ENCODE peak calls at places on chromosomes 4 and X, in ten cellular contexts. M is endothelial cell of umbilical vein, C is left kidney, U is HT1080, H is iPS DF 6.9, P is neural progenitor cell, Y is non-pigmented ciliary epithelial cell, Z is skeletal muscle cell, V is endothelial cell, F is HEK293T. N is an unnamed sample.

GRCh38 chr4:54215379-54216072 is 13.6 kb upstream of the PDGFRA start:
- DNase-seq in M (no peak), C (no peak), U (no peak), H (no peak), P (no peak), Y (no peak), Z (no peak), V (no peak), F (no peak), N (peak)

GRCh38 chrX:27767387-27767786 is 40.4 kb upstream of the MAGEB10 start:
- DNase-seq in M (peak), C (no peak), U (peak), H (no peak), P (no peak), Y (no peak), Z (no peak), V (no peak), F (no peak), N (no peak)

GRCh38 chrX:10569946-10570345 is 50.4 kb downstream of the MID1 start:
- DNase-seq in M (peak), C (no peak), U (peak), H (no peak), P (no peak), Y (peak), Z (no peak), V (no peak), F (no peak), N (no peak)

GRCh38 chrX:140274761-140275525 is 229.9 kb downstream of the SOX3 start:
- DNase-seq in M (no peak), C (no peak), U (peak), H (peak), P (peak), Y (peak), Z (peak), V (no peak), F (no peak), N (no peak)

GRCh38 chr4:117137143-117137542 is 51.8 kb upstream of the TRAM1L1 start:
- DNase-seq in M (peak), C (no peak), U (peak), H (no peak), P (no peak), Y (peak), Z (peak), V (no peak), F (no peak), N (no peak)

GRCh38 chrX:22748093-22748999 is 251.4 kb upstream of the DDX53 start:
- DNase-seq in M (peak), C (peak), U (peak), H (no peak), P (peak), Y (no peak), Z (no peak), V (peak), F (peak), N (peak)

GRCh38 chr4:56976283-56976877 is 1.0 kb downstream of the NOA1 start:
- DNase-seq in M (peak), C (peak), U (no peak), H (no peak), P (no peak), Y (no peak), Z (no peak), V (no peak), F (peak), N (peak)

GRCh38 chrX:44036336-44036735 is 63.1 kb upstream of the NDP start:
- DNase-seq in M (peak), C (peak), U (peak), H (no peak), P (no peak), Y (peak), Z (peak), V (no peak), F (no peak), N (no peak)

GRCh38 chr4:85824166-85824945 is 349.4 kb downstream of the ARHGAP24 start:
- DNase-seq in M (peak), C (no peak), U (no peak), H (no peak), P (no peak), Y (no peak), Z (no peak), V (no peak), F (no peak), N (no peak)

GRCh38 chr4:185203380-185204237 is at the start of gene CFAP97:
- DNase-seq in M (peak), C (peak), U (peak), H (no peak), P (peak), Y (peak), Z (peak), V (peak), F (peak), N (peak)

GRCh38 chr4:153447175-153447887 is 18.8 kb upstream of the TMEM131L start:
- DNase-seq in M (no peak), C (peak), U (no peak), H (no peak), P (no peak), Y (no peak), Z (peak), V (no peak), F (peak), N (no peak)

GRCh38 chrX:56792270-56793111 is 63.4 kb downstream of the NBDY start:
- DNase-seq in M (no peak), C (no peak), U (no peak), H (no peak), P (no peak), Y (no peak), Z (no peak), V (no peak), F (no peak), N (no peak)

GRCh38 chr4:2252530-2252924 is 9.4 kb downstream of the MXD4 start:
- DNase-seq in M (no peak), C (no peak), U (no peak), H (no peak), P (no peak), Y (no peak), Z (no peak), V (peak), F (no peak), N (no peak)

GRCh38 chr4:3074078-3074845 is at the start of the genes HTT and HTT-AS:
- DNase-seq in M (peak), C (peak), U (peak), H (peak), P (peak), Y (peak), Z (peak), V (peak), F (peak), N (peak)

GRCh38 chr4:23819041-23819511 is 70.8 kb downstream of the PPARGC1A start:
- DNase-seq in M (no peak), C (peak), U (peak), H (no peak), P (no peak), Y (peak), Z (no peak), V (no peak), F (no peak), N (no peak)

GRCh38 chrX:22922961-22923360 is 76.8 kb upstream of the DDX53 start:
- DNase-seq in M (no peak), C (no peak), U (peak), H (no peak), P (no peak), Y (peak), Z (peak), V (no peak), F (no peak), N (no peak)

GRCh38 chr4:48781968-48782367 is 1.9 kb upstream of the FRYL start:
- DNase-seq in M (no peak), C (no peak), U (no peak), H (no peak), P (no peak), Y (no peak), Z (no peak), V (no peak), F (no peak), N (no peak)

GRCh38 chrX:14598330-14598729 is 69.0 kb downstream of the GLRA2 start:
- DNase-seq in M (no peak), C (no peak), U (no peak), H (peak), P (no peak), Y (no peak), Z (no peak), V (no peak), F (no peak), N (no peak)

GRCh38 chr4:105473340-105474109 is at the start of gene PPA2:
- DNase-seq in M (peak), C (peak), U (peak), H (peak), P (peak), Y (peak), Z (peak), V (peak), F (peak), N (peak)

GRCh38 chrX:18899796-18900380 is 84.0 kb downstream of the PHKA2 start:
- DNase-seq in M (peak), C (peak), U (no peak), H (no peak), P (peak), Y (no peak), Z (no peak), V (peak), F (peak), N (no peak)

GRCh38 chrX:130086414-130087207 is 23.7 kb downstream of the ELF4 start:
- DNase-seq in M (no peak), C (no peak), U (no peak), H (no peak), P (no peak), Y (no peak), Z (no peak), V (no peak), F (no peak), N (no peak)

GRCh38 chr4:48254381-48255072 is 15.1 kb downstream of the TEC start:
- DNase-seq in M (no peak), C (no peak), U (peak), H (no peak), P (no peak), Y (peak), Z (peak), V (no peak), F (no peak), N (no peak)

GRCh38 chr4:112896326-112896892 is 153.0 kb upstream of the ANK2 start:
- DNase-seq in M (no peak), C (peak), U (no peak), H (no peak), P (peak), Y (no peak), Z (no peak), V (no peak), F (no peak), N (no peak)

GRCh38 chr4:186829097-186829496 is 105.4 kb upstream of the FAT1 start:
- DNase-seq in M (no peak), C (no peak), U (no peak), H (no peak), P (no peak), Y (no peak), Z (no peak), V (no peak), F (no peak), N (no peak)

GRCh38 chr4:17781072-17781830 is at the start of gene FAM184B:
- DNase-seq in M (peak), C (peak), U (no peak), H (no peak), P (peak), Y (no peak), Z (no peak), V (peak), F (no peak), N (no peak)

GRCh38 chr4:187961171-187961570 is 34.4 kb upstream of the ZFP42 start:
- DNase-seq in M (no peak), C (no peak), U (no peak), H (no peak), P (no peak), Y (no peak), Z (no peak), V (no peak), F (no peak), N (no peak)

GRCh38 chr4:1502501-1502886 is 96.3 kb upstream of the NKX1-1 start:
- DNase-seq in M (no peak), C (no peak), U (no peak), H (no peak), P (no peak), Y (no peak), Z (no peak), V (no peak), F (no peak), N (no peak)

GRCh38 chrX:100098660-100099375 is 311.3 kb downstream of the PCDH19 start:
- DNase-seq in M (peak), C (no peak), U (peak), H (no peak), P (no peak), Y (peak), Z (peak), V (peak), F (no peak), N (no peak)

GRCh38 chr4:111847256-111848108 is 297.8 kb upstream of the FAM241A start:
- DNase-seq in M (no peak), C (peak), U (no peak), H (no peak), P (peak), Y (no peak), Z (no peak), V (no peak), F (peak), N (peak)

GRCh38 chrX:102712967-102713677 is 874 bp downstream of the GPRASP2 start:
- DNase-seq in M (peak), C (peak), U (peak), H (no peak), P (peak), Y (no peak), Z (no peak), V (peak), F (peak), N (peak)

GRCh38 chr4:91171217-91171616 is 1044.0 kb downstream of the CCSER1 start:
- DNase-seq in M (peak), C (peak), U (no peak), H (no peak), P (no peak), Y (no peak), Z (no peak), V (no peak), F (no peak), N (no peak)